ENCODE peak calls at places on chromosomes 2 and 18, in seven cellular contexts. One of them, this sample, is unnamed. For H3K4me1 and H3K9me3, the result is how much of the 10 kb centered on the place peaks cover.

GRCh38 chr2:51919395-51919794 is 887.5 kb upstream of the NRXN1 start:
- DNase-seq in IMR-90: peak
- DNase-seq in tibial artery: no peak
- DNase-seq in right lobe of liver: no peak
- DNase-seq in transverse colon: no peak
- DNase-seq in aorta: no peak
- DNase-seq in naive thymus-derived CD4-positive, alpha-beta T cell: no peak
- DNase-seq in this sample: no peak

GRCh38 chr2:219119422-219120043 is 41.1 kb downstream of the NHEJ1 start:
- DNase-seq in naive thymus-derived CD4-positive, alpha-beta T cell: peak
- DNase-seq in transverse colon: peak
- DNase-seq in right lobe of liver: peak
- DNase-seq in aorta: peak
- DNase-seq in tibial artery: no peak
- DNase-seq in IMR-90: peak
- DNase-seq in this sample: no peak

GRCh38 chr2:154978244-154978643 is 279.7 kb downstream of the KCNJ3 start:
- DNase-seq in naive thymus-derived CD4-positive, alpha-beta T cell: no peak
- DNase-seq in IMR-90: no peak
- DNase-seq in transverse colon: no peak
- DNase-seq in tibial artery: no peak
- DNase-seq in right lobe of liver: no peak
- DNase-seq in aorta: no peak
- DNase-seq in this sample: no peak

GRCh38 chr18:22559414-22560282 is 141.9 kb upstream of the CTAGE1 start:
- DNase-seq in naive thymus-derived CD4-positive, alpha-beta T cell: no peak
- DNase-seq in tibial artery: peak
- DNase-seq in transverse colon: peak
- DNase-seq in IMR-90: peak
- DNase-seq in right lobe of liver: peak
- DNase-seq in aorta: peak
- DNase-seq in this sample: peak

GRCh38 chr2:196482119-196483065 is 157.1 kb upstream of the CCDC150 start:
- DNase-seq in transverse colon: no peak
- DNase-seq in naive thymus-derived CD4-positive, alpha-beta T cell: no peak
- DNase-seq in IMR-90: peak
- DNase-seq in aorta: no peak
- DNase-seq in tibial artery: no peak
- DNase-seq in right lobe of liver: no peak
- DNase-seq in this sample: no peak

GRCh38 chr2:85914916-85915315 is 26.1 kb upstream of the ST3GAL5 start:
- DNase-seq in aorta: no peak
- DNase-seq in IMR-90: no peak
- DNase-seq in transverse colon: no peak
- DNase-seq in tibial artery: no peak
- DNase-seq in right lobe of liver: no peak
- DNase-seq in naive thymus-derived CD4-positive, alpha-beta T cell: no peak
- DNase-seq in this sample: no peak

GRCh38 chr2:46230115-46230571 is 67.1 kb upstream of the EPAS1 start:
- DNase-seq in transverse colon: no peak
- DNase-seq in naive thymus-derived CD4-positive, alpha-beta T cell: no peak
- DNase-seq in right lobe of liver: peak
- DNase-seq in aorta: no peak
- DNase-seq in IMR-90: no peak
- DNase-seq in tibial artery: peak
- DNase-seq in this sample: no peak

GRCh38 chr2:65366595-65367125 is 65.7 kb downstream of the SPRED2 start:
- DNase-seq in transverse colon: peak
- DNase-seq in tibial artery: no peak
- DNase-seq in aorta: no peak
- DNase-seq in naive thymus-derived CD4-positive, alpha-beta T cell: no peak
- DNase-seq in right lobe of liver: no peak
- DNase-seq in IMR-90: peak
- DNase-seq in this sample: no peak

GRCh38 chr2:122191331-122191730 is 435.9 kb downstream of the TSN start:
- DNase-seq in tibial artery: no peak
- DNase-seq in naive thymus-derived CD4-positive, alpha-beta T cell: no peak
- DNase-seq in right lobe of liver: peak
- DNase-seq in IMR-90: no peak
- DNase-seq in transverse colon: no peak
- DNase-seq in aorta: no peak
- DNase-seq in this sample: no peak

GRCh38 chr18:56196495-56197225 is 441.7 kb downstream of the TXNL1 start:
- DNase-seq in aorta: no peak
- DNase-seq in naive thymus-derived CD4-positive, alpha-beta T cell: no peak
- DNase-seq in right lobe of liver: no peak
- DNase-seq in transverse colon: no peak
- DNase-seq in tibial artery: no peak
- DNase-seq in IMR-90: peak
- DNase-seq in this sample: no peak

GRCh38 chr2:97011977-97012569 is 25.7 kb upstream of the FAM178B start:
- DNase-seq in aorta: no peak
- DNase-seq in tibial artery: no peak
- DNase-seq in right lobe of liver: no peak
- DNase-seq in IMR-90: peak
- DNase-seq in naive thymus-derived CD4-positive, alpha-beta T cell: peak
- DNase-seq in transverse colon: no peak
- DNase-seq in this sample: no peak

GRCh38 chr2:155315768-155316167 is 617.3 kb downstream of the KCNJ3 start:
- DNase-seq in naive thymus-derived CD4-positive, alpha-beta T cell: no peak
- DNase-seq in transverse colon: no peak
- DNase-seq in IMR-90: no peak
- DNase-seq in right lobe of liver: peak
- DNase-seq in tibial artery: no peak
- DNase-seq in aorta: no peak
- DNase-seq in this sample: no peak

GRCh38 chr18:75029456-75029855 is 179.5 kb downstream of the PTGR3 start:
- DNase-seq in aorta: no peak
- DNase-seq in IMR-90: no peak
- DNase-seq in naive thymus-derived CD4-positive, alpha-beta T cell: peak
- DNase-seq in tibial artery: no peak
- DNase-seq in right lobe of liver: no peak
- DNase-seq in transverse colon: no peak
- DNase-seq in this sample: no peak

GRCh38 chr2:10890706-10891270 is 20.9 kb upstream of the KCNF1 start:
- DNase-seq in tibial artery: no peak
- DNase-seq in transverse colon: no peak
- DNase-seq in naive thymus-derived CD4-positive, alpha-beta T cell: no peak
- DNase-seq in right lobe of liver: peak
- DNase-seq in aorta: no peak
- DNase-seq in IMR-90: no peak
- DNase-seq in this sample: no peak

GRCh38 chr2:119248311-119248710 is 24.7 kb downstream of the STEAP3 start:
- DNase-seq in naive thymus-derived CD4-positive, alpha-beta T cell: no peak
- DNase-seq in transverse colon: no peak
- DNase-seq in tibial artery: peak
- DNase-seq in right lobe of liver: peak
- DNase-seq in IMR-90: peak
- DNase-seq in aorta: no peak
- DNase-seq in this sample: peak

GRCh38 chr2:15471606-15472005 is 89.5 kb downstream of the NBAS start:
- DNase-seq in aorta: no peak
- DNase-seq in IMR-90: no peak
- DNase-seq in tibial artery: no peak
- DNase-seq in right lobe of liver: no peak
- DNase-seq in naive thymus-derived CD4-positive, alpha-beta T cell: no peak
- DNase-seq in transverse colon: no peak
- DNase-seq in this sample: no peak

GRCh38 chr2:15943914-15944313 is 3.6 kb downstream of the MYCN start:
- DNase-seq in IMR-90: no peak
- DNase-seq in transverse colon: no peak
- DNase-seq in tibial artery: no peak
- DNase-seq in naive thymus-derived CD4-positive, alpha-beta T cell: peak
- DNase-seq in right lobe of liver: no peak
- DNase-seq in aorta: no peak
- DNase-seq in this sample: no peak

GRCh38 chr2:4020649-4021048 is 317.3 kb downstream of the DCDC2C start:
- DNase-seq in aorta: no peak
- DNase-seq in naive thymus-derived CD4-positive, alpha-beta T cell: no peak
- DNase-seq in right lobe of liver: no peak
- DNase-seq in transverse colon: no peak
- DNase-seq in tibial artery: no peak
- DNase-seq in IMR-90: no peak
- DNase-seq in this sample: no peak

GRCh38 chr2:112150447-112150846 is 12.3 kb downstream of the FBLN7 start:
- DNase-seq in transverse colon: no peak
- DNase-seq in tibial artery: peak
- DNase-seq in naive thymus-derived CD4-positive, alpha-beta T cell: no peak
- DNase-seq in IMR-90: peak
- DNase-seq in aorta: no peak
- DNase-seq in right lobe of liver: no peak
- DNase-seq in this sample: peak

GRCh38 chr2:181073896-181074295 is 93.5 kb downstream of the UBE2E3 start:
- DNase-seq in tibial artery: no peak
- DNase-seq in naive thymus-derived CD4-positive, alpha-beta T cell: no peak
- DNase-seq in right lobe of liver: no peak
- DNase-seq in transverse colon: no peak
- DNase-seq in aorta: no peak
- DNase-seq in IMR-90: peak
- DNase-seq in this sample: no peak

GRCh38 chr18:9380571-9381390 is 46.2 kb downstream of the TWSG1 start:
- DNase-seq in IMR-90: peak
- DNase-seq in naive thymus-derived CD4-positive, alpha-beta T cell: no peak
- DNase-seq in aorta: no peak
- DNase-seq in transverse colon: no peak
- DNase-seq in tibial artery: no peak
- DNase-seq in right lobe of liver: no peak
- DNase-seq in this sample: no peak

DNA sequence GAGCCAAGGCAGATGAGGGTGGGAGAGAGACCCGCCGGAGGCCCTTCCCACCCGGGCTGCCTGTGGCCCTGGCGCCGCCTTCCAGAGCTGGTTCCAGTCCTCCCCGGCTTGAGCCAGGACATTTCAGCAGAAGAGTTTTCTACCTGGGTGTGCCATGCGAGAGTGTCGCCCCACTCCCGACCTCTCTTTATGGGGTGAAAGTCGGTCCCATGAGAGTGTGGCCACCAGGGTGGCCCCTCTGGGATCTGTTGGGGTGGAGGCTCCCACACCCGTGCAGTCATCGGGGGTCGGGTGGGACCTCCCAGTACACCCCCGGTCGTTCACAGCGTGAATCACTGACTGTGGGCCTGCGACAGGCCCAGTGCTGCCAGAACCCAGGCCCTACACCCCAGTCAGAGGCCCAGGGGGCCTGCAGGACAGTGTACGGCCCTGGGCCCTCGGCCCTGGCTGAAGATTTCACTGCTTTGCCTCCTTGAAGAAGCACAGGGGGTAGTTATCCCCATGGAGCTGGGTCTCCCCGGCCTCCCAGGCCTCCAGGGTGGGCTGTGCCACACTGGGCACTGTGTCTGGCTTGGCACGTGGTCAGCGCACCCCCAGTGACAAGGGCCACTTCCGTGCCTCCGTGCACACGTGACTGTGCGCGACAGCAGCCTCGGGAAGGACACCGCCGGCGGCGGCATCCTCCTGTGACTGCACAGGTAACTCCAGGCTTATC is 5.9 kb downstream of the NFATC1 start:
- DNase-seq in right lobe of liver: no peak
- DNase-seq in tibial artery: no peak
- DNase-seq in IMR-90: no peak
- DNase-seq in transverse colon: no peak
- DNase-seq in aorta: peak
- DNase-seq in naive thymus-derived CD4-positive, alpha-beta T cell: no peak
- DNase-seq in this sample: no peak
- H3K4me1 ChIP-seq in right lobe of liver: under half
- H3K4me1 ChIP-seq in tibial artery: under half
- H3K4me1 ChIP-seq in IMR-90: under half
- H3K4me1 ChIP-seq in transverse colon: half or more
- H3K4me1 ChIP-seq in aorta: under half
- H3K4me1 ChIP-seq in naive thymus-derived CD4-positive, alpha-beta T cell: half or more
- H3K4me1 ChIP-seq in this sample: half or more

DNA sequence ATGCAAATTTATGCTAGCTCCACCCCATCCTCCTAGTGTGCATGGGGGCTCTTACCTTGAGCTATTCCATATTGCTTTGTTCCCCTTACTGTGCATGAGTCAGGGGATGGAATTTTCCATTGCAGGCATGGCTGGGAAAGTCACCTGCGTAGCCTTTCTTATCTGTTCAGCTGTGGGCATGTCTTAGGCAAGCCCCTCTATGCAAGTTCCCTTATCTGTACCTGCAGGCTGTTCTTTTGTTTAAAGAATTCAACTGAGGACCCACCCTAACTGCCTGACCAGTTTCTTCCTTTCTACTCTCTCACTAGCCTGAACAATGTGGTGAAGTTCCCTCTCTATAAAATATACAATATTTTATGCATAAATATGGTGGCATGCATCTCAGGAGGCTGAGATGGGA is 54.2 kb upstream of the CDCA7 start:
- DNase-seq in IMR-90: no peak
- DNase-seq in tibial artery: no peak
- DNase-seq in right lobe of liver: no peak
- DNase-seq in transverse colon: no peak
- DNase-seq in naive thymus-derived CD4-positive, alpha-beta T cell: no peak
- DNase-seq in aorta: no peak
- DNase-seq in this sample: no peak
- H3K9me3 ChIP-seq in IMR-90: under half
- H3K9me3 ChIP-seq in tibial artery: under half
- H3K9me3 ChIP-seq in right lobe of liver: under half
- H3K9me3 ChIP-seq in transverse colon: under half
- H3K9me3 ChIP-seq in naive thymus-derived CD4-positive, alpha-beta T cell: under half
- H3K9me3 ChIP-seq in aorta: under half
- H3K9me3 ChIP-seq in this sample: under half

GRCh38 chr18:46294325-46294724 is 190.1 kb downstream of the HAUS1 start:
- DNase-seq in aorta: no peak
- DNase-seq in naive thymus-derived CD4-positive, alpha-beta T cell: no peak
- DNase-seq in IMR-90: no peak
- DNase-seq in transverse colon: no peak
- DNase-seq in tibial artery: no peak
- DNase-seq in right lobe of liver: peak
- DNase-seq in this sample: no peak
- H3K4me1 ChIP-seq in aorta: under half
- H3K4me1 ChIP-seq in naive thymus-derived CD4-positive, alpha-beta T cell: under half
- H3K4me1 ChIP-seq in IMR-90: under half
- H3K4me1 ChIP-seq in transverse colon: under half
- H3K4me1 ChIP-seq in tibial artery: under half
- H3K4me1 ChIP-seq in right lobe of liver: under half
- H3K4me1 ChIP-seq in this sample: under half

DNA sequence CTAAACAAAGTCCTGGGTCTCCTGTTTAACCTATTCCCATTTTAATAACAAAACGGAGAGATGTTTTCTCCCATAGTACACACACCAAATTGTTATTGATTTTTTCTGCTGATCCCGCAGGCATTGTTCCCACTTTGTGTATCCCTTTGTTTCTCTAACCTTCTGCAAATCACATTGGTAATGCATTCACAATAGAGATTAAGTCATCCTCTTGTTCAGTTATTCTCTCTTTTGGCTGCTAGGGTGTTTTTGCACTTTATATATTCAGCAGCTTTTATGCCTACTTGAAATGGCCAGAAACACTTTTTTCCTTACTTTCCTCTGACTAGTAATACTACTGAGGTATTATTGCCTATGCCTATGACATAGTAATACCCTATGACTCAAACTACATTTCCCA is 1071.9 kb upstream of the CDH2 start:
- DNase-seq in right lobe of liver: no peak
- DNase-seq in naive thymus-derived CD4-positive, alpha-beta T cell: no peak
- DNase-seq in aorta: no peak
- DNase-seq in transverse colon: no peak
- DNase-seq in tibial artery: no peak
- DNase-seq in IMR-90: no peak
- DNase-seq in this sample: no peak
- H3K9me3 ChIP-seq in right lobe of liver: under half
- H3K9me3 ChIP-seq in naive thymus-derived CD4-positive, alpha-beta T cell: under half
- H3K9me3 ChIP-seq in aorta: under half
- H3K9me3 ChIP-seq in transverse colon: under half
- H3K9me3 ChIP-seq in tibial artery: under half
- H3K9me3 ChIP-seq in IMR-90: under half
- H3K9me3 ChIP-seq in this sample: under half

GRCh38 chr2:217430916-217431576 is 571.2 kb upstream of the TNP1 start:
- DNase-seq in transverse colon: no peak
- DNase-seq in tibial artery: no peak
- DNase-seq in naive thymus-derived CD4-positive, alpha-beta T cell: no peak
- DNase-seq in aorta: no peak
- DNase-seq in right lobe of liver: no peak
- DNase-seq in IMR-90: peak
- DNase-seq in this sample: no peak
- H3K4me1 ChIP-seq in transverse colon: under half
- H3K4me1 ChIP-seq in tibial artery: under half
- H3K4me1 ChIP-seq in naive thymus-derived CD4-positive, alpha-beta T cell: under half
- H3K4me1 ChIP-seq in aorta: under half
- H3K4me1 ChIP-seq in right lobe of liver: under half
- H3K4me1 ChIP-seq in IMR-90: under half
- H3K4me1 ChIP-seq in this sample: under half

This sample was measured in suprapubic skin.